ENCODE peak calls at places on chromosome 5, in nine cellular contexts. One of them, this sample, is unnamed.

GRCh38 chr5:104372796-104373195 is 810.2 kb upstream of the NUDT12 start:
- DNase-seq in neuronal stem cell: no peak
- DNase-seq in PC-3: peak; percentile 30
- DNase-seq in GM23338: no peak
- DNase-seq in neural progenitor cell: no peak
- DNase-seq in A549: no peak
- DNase-seq in SK-N-SH: no peak
- DNase-seq in HCT116: no peak
- DNase-seq in IMR-90: no peak
- DNase-seq in this sample: no peak

GRCh38 chr5:31952034-31952433 is 222.1 kb downstream of the GOLPH3 start:
- DNase-seq in neuronal stem cell: no peak
- DNase-seq in PC-3: no peak
- DNase-seq in GM23338: no peak
- DNase-seq in neural progenitor cell: no peak
- DNase-seq in A549: no peak
- DNase-seq in SK-N-SH: no peak
- DNase-seq in HCT116: no peak
- DNase-seq in IMR-90: no peak
- DNase-seq in this sample: no peak

GRCh38 chr5:164266571-164266970 is 761.2 kb downstream of the MAT2B start:
- DNase-seq in neuronal stem cell: no peak
- DNase-seq in PC-3: no peak
- DNase-seq in GM23338: no peak
- DNase-seq in neural progenitor cell: no peak
- DNase-seq in A549: no peak
- DNase-seq in SK-N-SH: no peak
- DNase-seq in HCT116: no peak
- DNase-seq in IMR-90: no peak
- DNase-seq in this sample: no peak

GRCh38 chr5:100448250-100448649 is 86.9 kb upstream of the FAM174A start:
- DNase-seq in neuronal stem cell: no peak
- DNase-seq in PC-3: peak; percentile 14
- DNase-seq in GM23338: no peak
- DNase-seq in neural progenitor cell: no peak
- DNase-seq in A549: no peak
- DNase-seq in SK-N-SH: no peak
- DNase-seq in HCT116: no peak
- DNase-seq in IMR-90: no peak
- DNase-seq in this sample: no peak

GRCh38 chr5:134600600-134600999 is 32.0 kb downstream of the SAR1B start:
- DNase-seq in neuronal stem cell: no peak
- DNase-seq in PC-3: no peak
- DNase-seq in GM23338: no peak
- DNase-seq in neural progenitor cell: no peak
- DNase-seq in A549: no peak
- DNase-seq in SK-N-SH: no peak
- DNase-seq in HCT116: no peak
- DNase-seq in IMR-90: peak; percentile 86
- DNase-seq in this sample: peak; percentile 58

GRCh38 chr5:43037929-43038510 is 2.1 kb downstream of the ANXA2R start:
- DNase-seq in neuronal stem cell: no peak
- DNase-seq in PC-3: peak; percentile 82
- DNase-seq in GM23338: peak; percentile 32
- DNase-seq in neural progenitor cell: peak; percentile 29
- DNase-seq in A549: no peak
- DNase-seq in SK-N-SH: no peak
- DNase-seq in HCT116: no peak
- DNase-seq in IMR-90: peak; percentile 92
- DNase-seq in this sample: peak; percentile 55

GRCh38 chr5:106521701-106522100 is 1149.0 kb downstream of the EFNA5 start:
- DNase-seq in neuronal stem cell: no peak
- DNase-seq in PC-3: peak; percentile 90
- DNase-seq in GM23338: no peak
- DNase-seq in neural progenitor cell: no peak
- DNase-seq in A549: peak; percentile 83
- DNase-seq in SK-N-SH: no peak
- DNase-seq in HCT116: no peak
- DNase-seq in IMR-90: peak; percentile 76
- DNase-seq in this sample: peak; percentile 57

GRCh38 chr5:118598311-118598710 is 390.0 kb downstream of the DTWD2 start:
- DNase-seq in neuronal stem cell: no peak
- DNase-seq in PC-3: no peak
- DNase-seq in GM23338: no peak
- DNase-seq in neural progenitor cell: no peak
- DNase-seq in A549: no peak
- DNase-seq in SK-N-SH: no peak
- DNase-seq in HCT116: no peak
- DNase-seq in IMR-90: no peak
- DNase-seq in this sample: no peak

GRCh38 chr5:74516217-74516636 is 124.3 kb downstream of the ENC1 start:
- DNase-seq in neuronal stem cell: no peak
- DNase-seq in PC-3: no peak
- DNase-seq in GM23338: peak; percentile 44
- DNase-seq in neural progenitor cell: peak; percentile 54
- DNase-seq in A549: peak; percentile 15
- DNase-seq in SK-N-SH: no peak
- DNase-seq in HCT116: no peak
- DNase-seq in IMR-90: peak; percentile 49
- DNase-seq in this sample: no peak

GRCh38 chr5:132243366-132243977 is 14.0 kb upstream of the PDLIM4 start:
- DNase-seq in neuronal stem cell: no peak
- DNase-seq in PC-3: no peak
- DNase-seq in GM23338: no peak
- DNase-seq in neural progenitor cell: no peak
- DNase-seq in A549: no peak
- DNase-seq in SK-N-SH: no peak
- DNase-seq in HCT116: no peak
- DNase-seq in IMR-90: no peak
- DNase-seq in this sample: peak; percentile 52

GRCh38 chr5:65672787-65673186 is 48.0 kb downstream of the SHLD3 start:
- DNase-seq in neuronal stem cell: no peak
- DNase-seq in PC-3: peak; percentile 4
- DNase-seq in GM23338: no peak
- DNase-seq in neural progenitor cell: no peak
- DNase-seq in A549: no peak
- DNase-seq in SK-N-SH: no peak
- DNase-seq in HCT116: no peak
- DNase-seq in IMR-90: peak; percentile 88
- DNase-seq in this sample: peak; percentile 55

GRCh38 chr5:6602441-6602840 is 30.4 kb downstream of the NSUN2 start:
- DNase-seq in neuronal stem cell: no peak
- DNase-seq in PC-3: no peak
- DNase-seq in GM23338: no peak
- DNase-seq in neural progenitor cell: no peak
- DNase-seq in A549: no peak
- DNase-seq in SK-N-SH: no peak
- DNase-seq in HCT116: no peak
- DNase-seq in IMR-90: no peak
- DNase-seq in this sample: no peak

GRCh38 chr5:10671041-10672008 is 89.7 kb downstream of the DAP start:
- DNase-seq in neuronal stem cell: no peak
- DNase-seq in PC-3: no peak
- DNase-seq in GM23338: no peak
- DNase-seq in neural progenitor cell: no peak
- DNase-seq in A549: no peak
- DNase-seq in SK-N-SH: peak; percentile 55
- DNase-seq in HCT116: no peak
- DNase-seq in IMR-90: no peak
- DNase-seq in this sample: no peak

GRCh38 chr5:10674096-10674495 is 86.9 kb downstream of the DAP start:
- DNase-seq in neuronal stem cell: no peak
- DNase-seq in PC-3: no peak
- DNase-seq in GM23338: no peak
- DNase-seq in neural progenitor cell: no peak
- DNase-seq in A549: no peak
- DNase-seq in SK-N-SH: no peak
- DNase-seq in HCT116: no peak
- DNase-seq in IMR-90: no peak
- DNase-seq in this sample: no peak

GRCh38 chr5:10673407-10673806 is 87.6 kb downstream of the DAP start:
- DNase-seq in neuronal stem cell: no peak
- DNase-seq in PC-3: no peak
- DNase-seq in GM23338: no peak
- DNase-seq in neural progenitor cell: no peak
- DNase-seq in A549: no peak
- DNase-seq in SK-N-SH: no peak
- DNase-seq in HCT116: no peak
- DNase-seq in IMR-90: no peak
- DNase-seq in this sample: no peak

GRCh38 chr5:10674582-10674981 is 86.5 kb downstream of the DAP start:
- DNase-seq in neuronal stem cell: no peak
- DNase-seq in PC-3: no peak
- DNase-seq in GM23338: no peak
- DNase-seq in neural progenitor cell: no peak
- DNase-seq in A549: no peak
- DNase-seq in SK-N-SH: no peak
- DNase-seq in HCT116: no peak
- DNase-seq in IMR-90: no peak
- DNase-seq in this sample: no peak

DNA sequence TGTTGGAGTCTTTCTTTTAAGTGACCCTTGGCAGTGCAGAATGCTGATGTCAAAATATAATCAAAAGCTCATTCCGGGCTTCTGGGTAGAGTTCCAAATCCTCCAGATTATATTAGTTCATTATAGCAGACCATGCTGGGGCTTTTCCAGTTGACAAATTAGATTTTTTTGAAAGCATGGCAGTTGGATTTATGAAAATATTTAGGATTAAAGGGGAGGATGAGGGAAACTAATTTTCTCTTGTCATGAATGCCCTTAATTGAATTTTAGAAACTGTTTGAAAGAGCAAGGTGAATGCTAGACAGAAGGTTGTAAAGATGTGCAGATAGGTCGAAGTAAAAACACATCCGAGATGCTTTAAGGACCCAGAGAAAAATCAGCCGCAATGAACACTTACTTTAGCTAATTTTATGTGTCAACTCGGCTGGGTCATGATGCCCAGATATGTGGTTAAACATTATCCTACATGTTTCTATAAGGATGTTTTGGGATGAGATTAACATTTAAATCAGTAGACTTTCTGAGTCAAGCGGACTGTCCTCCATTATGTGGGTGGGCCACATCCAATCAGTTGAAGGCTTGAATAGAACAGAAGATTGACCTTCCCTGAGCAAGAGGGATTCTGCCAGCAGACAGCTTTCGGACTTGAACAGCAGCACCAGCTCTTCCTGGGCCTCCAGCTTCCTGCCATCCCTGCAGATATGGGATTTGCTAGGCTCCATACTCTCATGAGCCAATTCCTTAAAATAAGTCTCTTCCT is 88.6 kb downstream of the DAP start:
- DNase-seq in neuronal stem cell: no peak
- DNase-seq in PC-3: no peak
- DNase-seq in GM23338: no peak
- DNase-seq in neural progenitor cell: no peak
- DNase-seq in A549: no peak
- DNase-seq in SK-N-SH: no peak
- DNase-seq in HCT116: no peak
- DNase-seq in IMR-90: no peak
- DNase-seq in this sample: no peak
- H3K4me3 ChIP-seq in neuronal stem cell: no peak overlapping the region
- H3K4me3 ChIP-seq in PC-3: no peak overlapping the region
- H3K4me3 ChIP-seq in GM23338: no peak overlapping the region
- H3K4me3 ChIP-seq in neural progenitor cell: no peak overlapping the region
- H3K4me3 ChIP-seq in A549: no peak overlapping the region
- H3K4me3 ChIP-seq in SK-N-SH: no peak overlapping the region
- H3K4me3 ChIP-seq in HCT116: no peak overlapping the region
- H3K4me3 ChIP-seq in IMR-90: no peak overlapping the region
- H3K4me3 ChIP-seq in this sample: no peak overlapping the region

GRCh38 chr5:115379622-115380344 is 83.3 kb upstream of the CCDC112 start:
- DNase-seq in neuronal stem cell: no peak
- DNase-seq in PC-3: peak; percentile 79
- DNase-seq in GM23338: no peak
- DNase-seq in neural progenitor cell: no peak
- DNase-seq in A549: no peak
- DNase-seq in SK-N-SH: no peak
- DNase-seq in HCT116: peak; percentile 81
- DNase-seq in IMR-90: no peak
- DNase-seq in this sample: peak; percentile 83
- H3K4me2 ChIP-seq in neuronal stem cell: no peak overlapping the region
- H3K4me2 ChIP-seq in PC-3: peak overlapping the region; percentile 27
- H3K4me2 ChIP-seq in GM23338: no peak overlapping the region
- H3K4me2 ChIP-seq in neural progenitor cell: no peak overlapping the region
- H3K4me2 ChIP-seq in A549: no peak overlapping the region
- H3K4me2 ChIP-seq in SK-N-SH: no peak overlapping the region
- H3K4me2 ChIP-seq in HCT116: peak overlapping the region; percentile 70
- H3K4me2 ChIP-seq in IMR-90: no peak overlapping the region
- H3K4me2 ChIP-seq in this sample: no peak overlapping the region

GRCh38 chr5:81630721-81631120 is 120.2 kb downstream of the SSBP2 start:
- DNase-seq in neuronal stem cell: no peak
- DNase-seq in PC-3: no peak
- DNase-seq in GM23338: no peak
- DNase-seq in neural progenitor cell: no peak
- DNase-seq in A549: no peak
- DNase-seq in SK-N-SH: no peak
- DNase-seq in HCT116: no peak
- DNase-seq in IMR-90: no peak
- DNase-seq in this sample: no peak

GRCh38 chr5:81629986-81630385 is 120.9 kb downstream of the SSBP2 start:
- DNase-seq in neuronal stem cell: no peak
- DNase-seq in PC-3: no peak
- DNase-seq in GM23338: no peak
- DNase-seq in neural progenitor cell: no peak
- DNase-seq in A549: no peak
- DNase-seq in SK-N-SH: no peak
- DNase-seq in HCT116: no peak
- DNase-seq in IMR-90: peak; percentile 4
- DNase-seq in this sample: no peak

GRCh38 chr5:81632679-81633078 is 118.2 kb downstream of the SSBP2 start:
- DNase-seq in neuronal stem cell: no peak
- DNase-seq in PC-3: no peak
- DNase-seq in GM23338: no peak
- DNase-seq in neural progenitor cell: no peak
- DNase-seq in A549: no peak
- DNase-seq in SK-N-SH: no peak
- DNase-seq in HCT116: no peak
- DNase-seq in IMR-90: no peak
- DNase-seq in this sample: no peak

GRCh38 chr5:81633471-81633870 is 117.4 kb downstream of the SSBP2 start:
- DNase-seq in neuronal stem cell: no peak
- DNase-seq in PC-3: no peak
- DNase-seq in GM23338: no peak
- DNase-seq in neural progenitor cell: no peak
- DNase-seq in A549: no peak
- DNase-seq in SK-N-SH: no peak
- DNase-seq in HCT116: no peak
- DNase-seq in IMR-90: no peak
- DNase-seq in this sample: no peak

GRCh38 chr5:81631124-81631523 is 119.8 kb downstream of the SSBP2 start:
- DNase-seq in neuronal stem cell: no peak
- DNase-seq in PC-3: no peak
- DNase-seq in GM23338: no peak
- DNase-seq in neural progenitor cell: no peak
- DNase-seq in A549: no peak
- DNase-seq in SK-N-SH: no peak
- DNase-seq in HCT116: no peak
- DNase-seq in IMR-90: no peak
- DNase-seq in this sample: peak; percentile 11
- H3K4me3 ChIP-seq in neuronal stem cell: no peak overlapping the region
- H3K4me3 ChIP-seq in PC-3: no peak overlapping the region
- H3K4me3 ChIP-seq in GM23338: no peak overlapping the region
- H3K4me3 ChIP-seq in neural progenitor cell: no peak overlapping the region
- H3K4me3 ChIP-seq in A549: no peak overlapping the region
- H3K4me3 ChIP-seq in SK-N-SH: no peak overlapping the region
- H3K4me3 ChIP-seq in HCT116: no peak overlapping the region
- H3K4me3 ChIP-seq in IMR-90: no peak overlapping the region
- H3K4me3 ChIP-seq in this sample: no peak overlapping the region

GRCh38 chr5:178118345-178118744 is 5.0 kb downstream of the N4BP3 start:
- DNase-seq in neuronal stem cell: no peak
- DNase-seq in PC-3: no peak
- DNase-seq in GM23338: no peak
- DNase-seq in neural progenitor cell: no peak
- DNase-seq in A549: no peak
- DNase-seq in SK-N-SH: no peak
- DNase-seq in HCT116: no peak
- DNase-seq in IMR-90: no peak
- DNase-seq in this sample: no peak
- H3K4me2 ChIP-seq in neuronal stem cell: no peak overlapping the region
- H3K4me2 ChIP-seq in PC-3: no peak overlapping the region
- H3K4me2 ChIP-seq in GM23338: peak overlapping the region; percentile 32
- H3K4me2 ChIP-seq in neural progenitor cell: no peak overlapping the region
- H3K4me2 ChIP-seq in A549: no peak overlapping the region
- H3K4me2 ChIP-seq in SK-N-SH: no peak overlapping the region
- H3K4me2 ChIP-seq in HCT116: no peak overlapping the region
- H3K4me2 ChIP-seq in IMR-90: no peak overlapping the region
- H3K4me2 ChIP-seq in this sample: no peak overlapping the region

This sample was measured in mammary epithelial cell.